ENCODE peak calls at places on chromosomes 2 and 18, in seven cellular contexts. One of them, this sample, is unnamed.
A peak's percentile ranks its signal among the peaks of the same experiment; 100 is the strongest.

GRCh38 chr2:240468300-240469238 is 33.1 kb downstream of the GPC1 start:
- DNase-seq in tibial nerve: no peak
- DNase-seq in upper lobe of left lung: no peak
- DNase-seq in upper lobe of right lung: no peak
- DNase-seq in prostate gland: peak; percentile 2
- DNase-seq in endodermal cell: peak; percentile 47
- DNase-seq in spleen: peak; percentile 69
- DNase-seq in this sample: peak; percentile 62

GRCh38 chr2:163348843-163349395 is 386.9 kb downstream of the FIGN start:
- DNase-seq in upper lobe of left lung: no peak
- DNase-seq in endodermal cell: peak; percentile 45
- DNase-seq in tibial nerve: peak; percentile 6
- DNase-seq in prostate gland: no peak
- DNase-seq in upper lobe of right lung: no peak
- DNase-seq in spleen: no peak
- DNase-seq in this sample: no peak

GRCh38 chr18:3281456-3282400 is 19.8 kb downstream of the MYL12B start:
- DNase-seq in prostate gland: peak; percentile 50
- DNase-seq in spleen: no peak
- DNase-seq in upper lobe of left lung: no peak
- DNase-seq in endodermal cell: no peak
- DNase-seq in tibial nerve: peak; percentile 76
- DNase-seq in upper lobe of right lung: no peak
- DNase-seq in this sample: no peak

GRCh38 chr2:240425236-240425615 is 10.2 kb upstream of the GPC1 start:
- DNase-seq in prostate gland: no peak
- DNase-seq in tibial nerve: no peak
- DNase-seq in upper lobe of right lung: no peak
- DNase-seq in endodermal cell: peak; percentile 20
- DNase-seq in upper lobe of left lung: peak; percentile 16
- DNase-seq in spleen: no peak
- DNase-seq in this sample: no peak

GRCh38 chr2:79090678-79091077 is 2.9 kb upstream of the REG1B start:
- DNase-seq in spleen: no peak
- DNase-seq in upper lobe of right lung: no peak
- DNase-seq in tibial nerve: no peak
- DNase-seq in prostate gland: no peak
- DNase-seq in upper lobe of left lung: no peak
- DNase-seq in endodermal cell: no peak
- DNase-seq in this sample: no peak

GRCh38 chr2:209566250-209566649 is 142.4 kb downstream of the MAP2 start:
- DNase-seq in endodermal cell: no peak
- DNase-seq in upper lobe of left lung: peak; percentile 58
- DNase-seq in upper lobe of right lung: no peak
- DNase-seq in prostate gland: peak; percentile 40
- DNase-seq in tibial nerve: no peak
- DNase-seq in spleen: no peak
- DNase-seq in this sample: no peak

GRCh38 chr2:85032621-85033020 is 61.7 kb downstream of the KCMF1 start:
- DNase-seq in upper lobe of left lung: no peak
- DNase-seq in endodermal cell: no peak
- DNase-seq in tibial nerve: no peak
- DNase-seq in upper lobe of right lung: no peak
- DNase-seq in spleen: no peak
- DNase-seq in prostate gland: no peak
- DNase-seq in this sample: no peak

GRCh38 chr2:161208527-161209139 is 48.4 kb downstream of the TANK start:
- DNase-seq in upper lobe of right lung: no peak
- DNase-seq in spleen: no peak
- DNase-seq in prostate gland: no peak
- DNase-seq in upper lobe of left lung: no peak
- DNase-seq in tibial nerve: no peak
- DNase-seq in endodermal cell: peak; percentile 46
- DNase-seq in this sample: no peak

GRCh38 chr2:108988796-108989713 is at the start of gene EDAR:
- DNase-seq in endodermal cell: peak; percentile 93
- DNase-seq in upper lobe of left lung: peak; percentile 48
- DNase-seq in spleen: no peak
- DNase-seq in upper lobe of right lung: peak; percentile 72
- DNase-seq in prostate gland: peak; percentile 66
- DNase-seq in tibial nerve: no peak
- DNase-seq in this sample: no peak

GRCh38 chr2:100397117-100397860 is 20.2 kb downstream of the CHST10 start:
- DNase-seq in tibial nerve: no peak
- DNase-seq in upper lobe of left lung: no peak
- DNase-seq in upper lobe of right lung: no peak
- DNase-seq in endodermal cell: no peak
- DNase-seq in prostate gland: no peak
- DNase-seq in spleen: peak; percentile 66
- DNase-seq in this sample: no peak

GRCh38 chr2:73291093-73291460 is 2.3 kb downstream of the EGR4 start:
- DNase-seq in upper lobe of right lung: peak; percentile 73
- DNase-seq in endodermal cell: peak; percentile 93
- DNase-seq in spleen: peak; percentile 85
- DNase-seq in upper lobe of left lung: no peak
- DNase-seq in prostate gland: no peak
- DNase-seq in tibial nerve: no peak
- DNase-seq in this sample: no peak

GRCh38 chr18:8741524-8741923 is 36.2 kb downstream of the MTCL1 start:
- DNase-seq in endodermal cell: no peak
- DNase-seq in prostate gland: peak; percentile 33
- DNase-seq in upper lobe of left lung: no peak
- DNase-seq in upper lobe of right lung: no peak
- DNase-seq in tibial nerve: no peak
- DNase-seq in spleen: no peak
- DNase-seq in this sample: no peak

GRCh38 chr2:152861349-152861942 is 143.0 kb downstream of the ARL6IP6 start:
- DNase-seq in prostate gland: peak; percentile 21
- DNase-seq in endodermal cell: peak; percentile 83
- DNase-seq in upper lobe of left lung: no peak
- DNase-seq in tibial nerve: peak; percentile 13
- DNase-seq in upper lobe of right lung: no peak
- DNase-seq in spleen: no peak
- DNase-seq in this sample: no peak

GRCh38 chr2:160278889-160279196 is 78.8 kb upstream of the ITGB6 start:
- DNase-seq in upper lobe of right lung: no peak
- DNase-seq in spleen: no peak
- DNase-seq in prostate gland: no peak
- DNase-seq in endodermal cell: no peak
- DNase-seq in upper lobe of left lung: no peak
- DNase-seq in tibial nerve: peak; percentile 47
- DNase-seq in this sample: no peak

GRCh38 chr2:158967731-158968395 is 577 bp upstream of the TANC1 start:
- DNase-seq in upper lobe of left lung: peak; percentile 49
- DNase-seq in upper lobe of right lung: peak; percentile 74
- DNase-seq in tibial nerve: peak; percentile 18
- DNase-seq in spleen: no peak
- DNase-seq in endodermal cell: peak; percentile 82
- DNase-seq in prostate gland: peak; percentile 49
- DNase-seq in this sample: no peak

GRCh38 chr18:33944493-33944892 is 280.2 kb downstream of the NOL4 start:
- DNase-seq in tibial nerve: no peak
- DNase-seq in spleen: no peak
- DNase-seq in endodermal cell: no peak
- DNase-seq in upper lobe of left lung: no peak
- DNase-seq in prostate gland: no peak
- DNase-seq in upper lobe of right lung: no peak
- DNase-seq in this sample: no peak

GRCh38 chr2:174699993-174700766 is 64.1 kb downstream of the CHRNA1 start:
- DNase-seq in endodermal cell: no peak
- DNase-seq in upper lobe of left lung: no peak
- DNase-seq in upper lobe of right lung: no peak
- DNase-seq in tibial nerve: no peak
- DNase-seq in spleen: no peak
- DNase-seq in prostate gland: no peak
- DNase-seq in this sample: no peak

GRCh38 chr18:56890632-56891031 is 239.5 kb downstream of the WDR7 start:
- DNase-seq in spleen: no peak
- DNase-seq in prostate gland: no peak
- DNase-seq in upper lobe of right lung: no peak
- DNase-seq in upper lobe of left lung: no peak
- DNase-seq in endodermal cell: peak; percentile 58
- DNase-seq in tibial nerve: no peak
- DNase-seq in this sample: no peak

GRCh38 chr18:49520661-49521145 is 33.7 kb upstream of the C18orf32 start:
- DNase-seq in endodermal cell: no peak
- DNase-seq in upper lobe of right lung: no peak
- DNase-seq in spleen: no peak
- DNase-seq in upper lobe of left lung: no peak
- DNase-seq in prostate gland: no peak
- DNase-seq in tibial nerve: no peak
- DNase-seq in this sample: peak; percentile 24

GRCh38 chr18:75116809-75117208 is 92.1 kb downstream of the PTGR3 start:
- DNase-seq in upper lobe of left lung: no peak
- DNase-seq in prostate gland: no peak
- DNase-seq in upper lobe of right lung: no peak
- DNase-seq in endodermal cell: no peak
- DNase-seq in tibial nerve: no peak
- DNase-seq in spleen: no peak
- DNase-seq in this sample: no peak

GRCh38 chr2:189002079-189002478 is 27.9 kb downstream of the COL3A1 start:
- DNase-seq in upper lobe of left lung: no peak
- DNase-seq in tibial nerve: no peak
- DNase-seq in prostate gland: no peak
- DNase-seq in upper lobe of right lung: no peak
- DNase-seq in endodermal cell: no peak
- DNase-seq in spleen: no peak
- DNase-seq in this sample: no peak

DNA sequence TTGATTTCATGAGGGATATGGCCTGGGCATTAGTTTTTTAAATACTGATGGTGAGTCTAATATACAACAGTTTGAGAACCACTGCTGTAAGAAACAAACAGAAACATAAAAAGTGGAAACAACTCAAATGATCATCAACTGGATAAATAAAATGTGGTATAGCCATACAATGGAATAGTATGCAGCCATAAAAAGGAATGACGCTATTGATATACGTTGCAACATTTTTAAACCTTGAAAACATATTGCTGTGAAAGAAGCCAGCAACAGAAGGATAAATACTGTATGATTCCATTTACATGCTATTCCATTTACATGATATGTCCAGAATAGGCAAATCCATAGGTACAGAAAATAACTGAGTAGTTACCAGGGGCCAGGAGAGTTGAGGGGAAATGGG is 6.5 kb downstream of the NFE2L2 start:
- DNase-seq in spleen: no peak
- DNase-seq in tibial nerve: no peak
- DNase-seq in upper lobe of right lung: no peak
- DNase-seq in prostate gland: no peak
- DNase-seq in endodermal cell: no peak
- DNase-seq in upper lobe of left lung: no peak
- DNase-seq in this sample: no peak
- H3K4me1 ChIP-seq in spleen: peaks cover 94% of the 10 kb centered on the region
- H3K4me1 ChIP-seq in tibial nerve: peaks cover 65% of the 10 kb centered on the region
- H3K4me1 ChIP-seq in upper lobe of right lung: peaks cover 87% of the 10 kb centered on the region
- H3K4me1 ChIP-seq in prostate gland: peaks cover 14% of the 10 kb centered on the region
- H3K4me1 ChIP-seq in endodermal cell: peaks cover 16% of the 10 kb centered on the region
- H3K4me1 ChIP-seq in upper lobe of left lung: peaks cover 82% of the 10 kb centered on the region
- H3K4me1 ChIP-seq in this sample: peaks cover 94% of the 10 kb centered on the region

GRCh38 chr2:169478745-169479256 is 493 bp upstream of the BBS5 start:
- DNase-seq in endodermal cell: no peak
- DNase-seq in tibial nerve: no peak
- DNase-seq in prostate gland: no peak
- DNase-seq in spleen: no peak
- DNase-seq in upper lobe of left lung: no peak
- DNase-seq in upper lobe of right lung: no peak
- DNase-seq in this sample: no peak

GRCh38 chr2:169476459-169476858 is 2.8 kb upstream of the BBS5 start:
- DNase-seq in tibial nerve: no peak
- DNase-seq in spleen: no peak
- DNase-seq in upper lobe of right lung: no peak
- DNase-seq in prostate gland: no peak
- DNase-seq in upper lobe of left lung: no peak
- DNase-seq in endodermal cell: no peak
- DNase-seq in this sample: no peak

GRCh38 chr2:169478339-169478738 is 955 bp upstream of the BBS5 start:
- DNase-seq in spleen: no peak
- DNase-seq in prostate gland: no peak
- DNase-seq in upper lobe of left lung: no peak
- DNase-seq in tibial nerve: no peak
- DNase-seq in endodermal cell: no peak
- DNase-seq in upper lobe of right lung: no peak
- DNase-seq in this sample: no peak

GRCh38 chr2:169480079-169480465 is 778 bp downstream of the BBS5 start:
- DNase-seq in tibial nerve: no peak
- DNase-seq in prostate gland: no peak
- DNase-seq in endodermal cell: no peak
- DNase-seq in upper lobe of right lung: no peak
- DNase-seq in spleen: no peak
- DNase-seq in upper lobe of left lung: no peak
- DNase-seq in this sample: no peak

GRCh38 chr2:169479257-169480078 is at the start of gene BBS5:
- DNase-seq in prostate gland: peak; percentile 75
- DNase-seq in upper lobe of left lung: peak; percentile 83
- DNase-seq in endodermal cell: peak; percentile 90
- DNase-seq in spleen: peak; percentile 95
- DNase-seq in upper lobe of right lung: peak; percentile 93
- DNase-seq in tibial nerve: peak; percentile 69
- DNase-seq in this sample: no peak
- H3K27ac ChIP-seq in prostate gland: peak within 1 kb of the TSS; percentile 79
- H3K27ac ChIP-seq in upper lobe of left lung: peak within 1 kb of the TSS; percentile 83
- H3K27ac ChIP-seq in endodermal cell: no peak within 1 kb of the TSS
- H3K27ac ChIP-seq in spleen: peak within 1 kb of the TSS; percentile 65
- H3K27ac ChIP-seq in upper lobe of right lung: peak within 1 kb of the TSS; percentile 60
- H3K27ac ChIP-seq in tibial nerve: peak within 1 kb of the TSS; percentile 85
- H3K27ac ChIP-seq in this sample: peak within 1 kb of the TSS; percentile 80

DNA sequence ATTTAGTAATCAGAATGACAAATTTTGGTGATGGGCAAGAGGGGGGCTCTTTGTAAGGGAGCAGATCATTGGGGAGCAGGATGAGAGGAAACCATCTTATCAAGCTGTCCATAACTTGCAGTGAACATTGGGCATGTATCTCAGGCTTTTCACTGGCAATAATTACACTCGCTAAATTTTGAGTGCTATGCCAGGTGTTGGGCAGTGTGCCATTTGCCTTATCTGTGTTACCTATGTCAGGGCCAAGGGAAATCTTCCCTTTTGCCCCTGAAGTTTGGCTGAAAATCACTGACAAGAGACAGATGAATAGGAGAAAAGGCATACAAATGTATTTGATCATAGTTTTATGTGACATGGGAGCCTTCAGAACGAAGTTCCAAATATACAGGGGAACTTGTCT is 39.0 kb downstream of the NOSTRIN start:
- DNase-seq in tibial nerve: no peak
- DNase-seq in upper lobe of left lung: no peak
- DNase-seq in spleen: no peak
- DNase-seq in endodermal cell: no peak
- DNase-seq in prostate gland: no peak
- DNase-seq in upper lobe of right lung: no peak
- DNase-seq in this sample: no peak
- H3K4me1 ChIP-seq in tibial nerve: no peaks in the 10 kb centered on the region
- H3K4me1 ChIP-seq in upper lobe of left lung: no peaks in the 10 kb centered on the region
- H3K4me1 ChIP-seq in spleen: no peaks in the 10 kb centered on the region
- H3K4me1 ChIP-seq in endodermal cell: no peaks in the 10 kb centered on the region
- H3K4me1 ChIP-seq in prostate gland: no peaks in the 10 kb centered on the region
- H3K4me1 ChIP-seq in upper lobe of right lung: no peaks in the 10 kb centered on the region
- H3K4me1 ChIP-seq in this sample: no peaks in the 10 kb centered on the region

DNA sequence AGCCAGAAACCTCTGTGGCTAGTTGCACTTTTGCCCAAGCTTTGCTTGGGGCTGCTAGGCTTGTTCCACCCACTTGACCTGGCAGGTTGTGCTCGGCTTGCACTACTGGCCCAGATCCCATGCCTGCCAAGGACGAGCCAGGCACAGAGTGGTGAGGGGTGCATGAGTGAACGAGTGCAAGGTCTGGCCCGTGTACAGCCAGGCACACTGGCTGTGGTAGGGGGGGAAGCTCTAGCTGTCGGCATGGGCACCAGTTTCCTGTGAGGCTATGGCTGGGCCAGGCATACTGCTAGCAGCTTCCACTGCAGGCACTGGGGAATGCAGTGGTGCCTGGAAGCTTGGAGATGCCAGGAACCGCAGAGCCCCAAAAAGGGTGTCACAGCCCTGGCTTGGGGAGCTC is 210.4 kb downstream of the AKAIN1 start:
- DNase-seq in upper lobe of right lung: peak; percentile 53
- DNase-seq in tibial nerve: no peak
- DNase-seq in upper lobe of left lung: no peak
- DNase-seq in endodermal cell: no peak
- DNase-seq in prostate gland: no peak
- DNase-seq in spleen: no peak
- DNase-seq in this sample: no peak
- H3K27ac ChIP-seq in upper lobe of right lung: no peak overlapping the region
- H3K27ac ChIP-seq in tibial nerve: no peak overlapping the region
- H3K27ac ChIP-seq in upper lobe of left lung: no peak overlapping the region
- H3K27ac ChIP-seq in endodermal cell: no peak overlapping the region
- H3K27ac ChIP-seq in prostate gland: no peak overlapping the region
- H3K27ac ChIP-seq in spleen: no peak overlapping the region
- H3K27ac ChIP-seq in this sample: no peak overlapping the region